ENCODE peak calls at places on chromosomes 3 and 15, in eight cellular contexts. G is uterus, V is psoas muscle, Y is tibial nerve, A is PC-3, U is heart right ventricle, I is GM23338, L is cardiac muscle cell. Q is an unnamed sample.

GRCh38 chr3:126266291-126266840 is 86.0 kb upstream of the ALDH1L1 start:
- DNase-seq in A (no peak), L (no peak), V (peak; percentile 94), U (peak; percentile 79), I (peak; percentile 63), G (peak; percentile 66), Y (peak; percentile 49), Q (peak; percentile 97)

GRCh38 chr3:129607391-129608068 is 1.1 kb upstream of the PLXND1 start:
- DNase-seq in A (no peak), Y (no peak), V (no peak), U (peak; percentile 30), I (no peak), L (no peak), G (no peak), Q (no peak)

GRCh38 chr3:187927565-187927964 is 182.3 kb upstream of the BCL6 start:
- DNase-seq in A (no peak), V (no peak), I (no peak), Y (no peak), U (no peak), G (no peak), L (no peak), Q (no peak)

GRCh38 chr3:69240651-69241578 is 118.5 kb upstream of the LMOD3 start:
- DNase-seq in L (peak; percentile 80), G (no peak), U (no peak), Y (no peak), V (no peak), A (no peak), I (peak; percentile 33), Q (no peak)

GRCh38 chr3:159586587-159587202 is 401.9 kb upstream of the IL12A start:
- DNase-seq in G (no peak), L (peak; percentile 52), V (no peak), U (no peak), Y (no peak), A (peak; percentile 71), I (peak; percentile 89), Q (no peak)

GRCh38 chr15:48324949-48325348 is 6.3 kb upstream of the DUT start:
- DNase-seq in V (no peak), U (no peak), G (no peak), Y (no peak), L (no peak), A (peak; percentile 7), I (no peak), Q (no peak)

GRCh38 chr3:58899159-58899952 is 150.5 kb downstream of the CFAP20DC start:
- DNase-seq in L (peak; percentile 59), Y (no peak), U (peak; percentile 57), I (no peak), G (peak; percentile 54), A (peak; percentile 47), V (no peak), Q (no peak)

GRCh38 chr3:159817571-159817970 is 171.1 kb upstream of the IL12A start:
- DNase-seq in V (no peak), L (no peak), G (no peak), I (no peak), Y (no peak), U (no peak), A (no peak), Q (no peak)

GRCh38 chr3:177459397-177459796 is 262.1 kb upstream of the TBL1XR1 start:
- DNase-seq in A (no peak), I (no peak), G (peak; percentile 62), L (peak; percentile 10), V (no peak), U (no peak), Y (no peak), Q (no peak)

GRCh38 chr3:100869787-100870186 is 123.4 kb downstream of the ABI3BP start:
- DNase-seq in U (no peak), L (no peak), Y (no peak), I (no peak), A (no peak), G (no peak), V (no peak), Q (no peak)

GRCh38 chr3:54968546-54969172 is 40.8 kb upstream of the LRTM1 start:
- DNase-seq in G (no peak), I (no peak), V (no peak), L (no peak), A (no peak), U (no peak), Y (no peak), Q (no peak)

GRCh38 chr3:73419179-73419803 is 205.4 kb downstream of the PDZRN3 start:
- DNase-seq in G (no peak), Y (no peak), V (no peak), U (no peak), I (peak; percentile 74), L (no peak), A (no peak), Q (no peak)

GRCh38 chr3:195039180-195039843 is 231.6 kb downstream of the XXYLT1 start:
- DNase-seq in G (no peak), A (no peak), U (no peak), V (no peak), I (no peak), L (no peak), Y (no peak), Q (no peak)

GRCh38 chr15:83144771-83145170 is 37.3 kb downstream of the TM6SF1 start:
- DNase-seq in G (no peak), Y (no peak), A (no peak), V (no peak), U (no peak), L (no peak), I (peak; percentile 28), Q (no peak)

GRCh38 chr15:43776101-43776717 is 557 bp downstream of the ELL3 start:
- DNase-seq in V (no peak), U (no peak), A (peak; percentile 25), I (peak; percentile 82), L (peak; percentile 19), Y (no peak), G (peak; percentile 39), Q (no peak)

GRCh38 chr3:172260381-172260780 is 187.9 kb downstream of the GHSR start:
- DNase-seq in U (no peak), A (no peak), Y (no peak), I (no peak), L (no peak), V (no peak), G (no peak), Q (no peak)

GRCh38 chr3:144480520-144480919 is 508.9 kb downstream of the DIPK2A start:
- DNase-seq in I (no peak), A (no peak), L (no peak), U (no peak), V (no peak), Y (no peak), G (no peak), Q (no peak)

DNA sequence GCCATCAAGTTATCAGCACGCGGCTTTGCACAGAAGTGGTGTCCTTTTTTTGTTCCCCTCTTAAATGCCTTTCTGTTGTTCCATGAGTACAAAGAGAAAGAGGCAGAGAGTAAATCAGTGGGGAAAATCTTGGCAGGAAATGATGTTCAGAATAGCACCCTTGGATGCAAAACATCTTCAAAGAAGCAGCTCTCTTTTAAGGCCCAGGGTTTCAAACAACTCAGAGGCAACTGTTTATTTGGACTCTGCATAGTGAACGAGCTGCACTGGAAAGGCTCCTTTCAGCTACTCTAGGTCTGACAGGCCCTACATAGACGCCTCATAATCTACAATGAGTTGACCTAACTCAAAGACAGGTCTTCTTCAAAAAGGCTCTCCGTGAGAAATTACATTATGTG is 53.4 kb downstream of the HEG1 start:
- DNase-seq in Y (no peak), V (no peak), U (no peak), L (peak; percentile 55), G (no peak), I (no peak), A (no peak), Q (no peak)
- H3K27ac ChIP-seq in Y (peak overlapping the region; percentile 34), V (peak overlapping the region; percentile 67), U (peak overlapping the region; percentile 67), L (peak overlapping the region; percentile 72), G (no peak overlapping the region), I (no peak overlapping the region), A (no peak overlapping the region), Q (no peak overlapping the region)

GRCh38 chr15:99102332-99103235 is 2.3 kb upstream of the SYNM start:
- DNase-seq in Y (no peak), I (no peak), G (peak; percentile 11), V (no peak), L (no peak), U (no peak), A (no peak), Q (no peak)

GRCh38 chr15:99106417-99107220 is 1.7 kb downstream of the SYNM start:
- DNase-seq in U (peak; percentile 55), V (peak; percentile 70), A (no peak), G (no peak), Y (no peak), L (no peak), I (no peak), Q (peak; percentile 72)

GRCh38 chr15:99103279-99103678 is 1.6 kb upstream of the SYNM start:
- DNase-seq in U (no peak), A (no peak), Y (no peak), I (no peak), L (no peak), G (peak; percentile 6), V (no peak), Q (no peak)

GRCh38 chr15:99104788-99105515 is at the start of gene SYNM:
- DNase-seq in A (peak; percentile 89), I (peak; percentile 90), L (peak; percentile 92), V (peak; percentile 94), Y (peak; percentile 58), G (peak; percentile 66), U (peak; percentile 85), Q (peak; percentile 92)

DNA sequence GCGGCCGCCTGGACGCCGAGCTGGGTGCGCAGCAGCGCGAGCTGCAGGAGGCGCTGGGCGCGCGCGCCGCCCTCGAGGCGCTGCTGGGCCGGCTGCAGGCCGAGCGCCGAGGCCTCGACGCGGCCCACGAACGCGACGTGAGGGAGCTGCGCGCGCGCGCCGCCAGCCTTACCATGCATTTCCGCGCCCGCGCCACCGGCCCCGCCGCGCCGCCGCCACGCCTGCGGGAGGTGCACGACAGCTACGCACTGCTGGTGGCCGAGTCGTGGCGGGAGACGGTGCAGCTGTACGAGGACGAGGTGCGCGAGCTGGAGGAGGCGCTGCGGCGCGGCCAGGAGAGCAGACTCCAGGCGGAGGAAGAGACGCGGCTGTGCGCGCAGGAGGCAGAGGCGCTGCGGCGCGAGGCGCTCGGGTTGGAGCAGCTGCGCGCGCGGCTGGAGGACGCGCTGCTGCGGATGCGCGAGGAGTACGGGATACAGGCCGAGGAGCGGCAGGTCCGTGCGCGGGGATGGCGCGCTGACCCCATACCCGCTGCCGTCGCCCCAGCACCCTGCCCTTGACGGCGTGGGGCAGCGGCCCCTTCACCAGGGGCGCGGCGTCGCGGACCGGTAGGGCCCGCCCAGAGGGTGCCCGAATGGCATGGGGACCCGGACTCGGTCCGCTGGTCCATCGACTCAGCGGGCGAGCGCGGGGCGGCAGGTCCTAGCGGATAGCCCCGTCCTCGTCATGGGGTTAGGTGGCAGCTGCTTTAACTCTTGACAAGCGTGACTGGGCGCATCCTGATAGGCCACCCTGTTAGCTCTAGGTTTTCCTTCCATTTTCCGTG is 849 bp downstream of the SYNM start:
- DNase-seq in V (peak; percentile 86), U (peak; percentile 69), I (peak; percentile 89), Y (no peak), A (no peak), G (peak; percentile 36), L (peak; percentile 72), Q (peak; percentile 79)
- H3K27ac ChIP-seq in V (peak overlapping the region; percentile 96), U (peak overlapping the region; percentile 94), I (no peak overlapping the region), Y (peak overlapping the region; percentile 86), A (no peak overlapping the region), G (peak overlapping the region; percentile 83), L (no peak overlapping the region), Q (peak overlapping the region; percentile 97)

GRCh38 chr3:111915905-111916304 is 56.8 kb downstream of the PHLDB2 start:
- DNase-seq in G (no peak), U (no peak), A (no peak), Y (no peak), L (no peak), I (peak; percentile 11), V (no peak), Q (no peak)
- H3K27ac ChIP-seq in G (no peak overlapping the region), U (no peak overlapping the region), A (peak overlapping the region; percentile 41), Y (no peak overlapping the region), L (no peak overlapping the region), I (peak overlapping the region; percentile 16), V (no peak overlapping the region), Q (no peak overlapping the region)

GRCh38 chr15:75204340-75205063 is 2.8 kb downstream of the C15orf39 start:
- DNase-seq in A (peak; percentile 94), I (peak; percentile 97), Y (peak; percentile 90), V (peak; percentile 95), U (peak; percentile 93), G (peak; percentile 92), L (peak; percentile 88), Q (peak; percentile 97)
- H3K27ac ChIP-seq in A (peak overlapping the region; percentile 82), I (no peak overlapping the region), Y (peak overlapping the region; percentile 97), V (peak overlapping the region; percentile 86), U (peak overlapping the region; percentile 99), G (peak overlapping the region; percentile 93), L (no peak overlapping the region), Q (peak overlapping the region; percentile 100)